ENCODE peak calls at places on chromosomes 7 and 10, in nine cellular contexts. G, C, Y, X, H, P, J, R and U are unnamed samples.
A peak's percentile ranks its signal among the peaks of the same experiment; 100 is the strongest.

GRCh38 chr7:92720604-92721350 is 115.6 kb downstream of the CDK6 start:
- DNase-seq in G (no peak), C (no peak), Y (no peak), X (no peak), H (no peak), P (no peak), J (no peak), R (no peak), U (no peak)

GRCh38 chr10:76112826-76113150 is 681.4 kb downstream of the LRMDA start:
- DNase-seq in G (no peak), C (no peak), Y (no peak), X (no peak), H (no peak), P (no peak), J (no peak), R (no peak), U (no peak)

GRCh38 chr10:92844746-92845145 is 3.6 kb upstream of the EXOC6 start:
- DNase-seq in G (no peak), C (peak; percentile 25), Y (no peak), X (no peak), H (no peak), P (no peak), J (no peak), R (no peak), U (peak; percentile 38)

GRCh38 chr7:12436126-12436525 is 32.5 kb upstream of the VWDE start:
- DNase-seq in G (no peak), C (no peak), Y (no peak), X (no peak), H (no peak), P (no peak), J (no peak), R (no peak), U (peak; percentile 53)

GRCh38 chr7:91826377-91826776 is 54.1 kb downstream of the MTERF1 start:
- DNase-seq in G (no peak), C (peak; percentile 5), Y (no peak), X (no peak), H (no peak), P (no peak), J (peak; percentile 22), R (no peak), U (no peak)

GRCh38 chr10:110324201-110324804 is 19.6 kb upstream of the SMNDC1 start:
- DNase-seq in G (no peak), C (peak; percentile 48), Y (no peak), X (no peak), H (no peak), P (no peak), J (no peak), R (no peak), U (no peak)

GRCh38 chr7:39084344-39084743 is 106.6 kb downstream of the POU6F2 start:
- DNase-seq in G (no peak), C (no peak), Y (no peak), X (no peak), H (no peak), P (no peak), J (no peak), R (no peak), U (no peak)

GRCh38 chr7:37921340-37921805 is 933 bp downstream of the EPDR1 start:
- DNase-seq in G (no peak), C (no peak), Y (peak; percentile 28), X (no peak), H (no peak), P (peak; percentile 68), J (no peak), R (no peak), U (peak; percentile 87)

GRCh38 chr7:151890355-151891004 is 13.6 kb upstream of the PRKAG2 start:
- DNase-seq in G (no peak), C (no peak), Y (no peak), X (no peak), H (no peak), P (no peak), J (no peak), R (no peak), U (peak; percentile 71)

GRCh38 chr7:151498495-151498894 is 21.2 kb downstream of the RHEB start:
- DNase-seq in G (no peak), C (no peak), Y (no peak), X (no peak), H (no peak), P (no peak), J (no peak), R (no peak), U (no peak)

GRCh38 chr7:30740417-30741181 is 11.3 kb upstream of the INMT start:
- DNase-seq in G (peak; percentile 82), C (peak; percentile 55), Y (peak; percentile 69), X (peak; percentile 83), H (peak; percentile 58), P (peak; percentile 89), J (peak; percentile 23), R (peak; percentile 96), U (peak; percentile 73)

GRCh38 chr7:123557016-123557630 is 495 bp downstream of the NDUFA5 start:
- DNase-seq in G (no peak), C (peak; percentile 10), Y (no peak), X (no peak), H (no peak), P (no peak), J (no peak), R (no peak), U (peak; percentile 35)

GRCh38 chr7:123562121-123562520 is 4.5 kb upstream of the NDUFA5 start:
- DNase-seq in G (no peak), C (no peak), Y (no peak), X (no peak), H (no peak), P (no peak), J (no peak), R (no peak), U (no peak)

GRCh38 chr7:123555484-123555883 is 2.1 kb downstream of the NDUFA5 start:
- DNase-seq in G (no peak), C (no peak), Y (no peak), X (no peak), H (no peak), P (no peak), J (no peak), R (no peak), U (no peak)

GRCh38 chr7:123558506-123558874 is 872 bp upstream of the NDUFA5 start:
- DNase-seq in G (no peak), C (no peak), Y (no peak), X (no peak), H (no peak), P (no peak), J (no peak), R (no peak), U (no peak)

GRCh38 chr7:123557631-123558505 is at the start of gene NDUFA5:
- DNase-seq in G (peak; percentile 97), C (peak; percentile 99), Y (peak; percentile 99), X (peak; percentile 99), H (peak; percentile 99), P (peak; percentile 96), J (peak; percentile 97), R (peak; percentile 88), U (peak; percentile 99)
- TF ChIP-seq POLR2A in G (peak; percentile 51), C (peak; percentile 64), Y (peak; percentile 72), X (peak; percentile 54), H (peak; percentile 76), P (peak; percentile 65), J (peak; percentile 75), R (peak; percentile 54), U (peak; percentile 85)

GRCh38 chr7:47394216-47394615 is 187.7 kb downstream of the TNS3 start:
- DNase-seq in G (peak; percentile 20), C (no peak), Y (no peak), X (peak; percentile 35), H (no peak), P (no peak), J (no peak), R (no peak), U (no peak)
- H3K4me3 ChIP-seq in G (no peak overlapping the region), C (no peak overlapping the region), Y (no peak overlapping the region), X (no peak overlapping the region), H (no peak overlapping the region), P (no peak overlapping the region), J (no peak overlapping the region), R (no peak overlapping the region), U (no peak overlapping the region)

GRCh38 chr7:43628431-43628830 is 45.5 kb downstream of the STK17A start:
- DNase-seq in G (no peak), C (no peak), Y (no peak), X (no peak), H (peak; percentile 16), P (no peak), J (no peak), R (no peak), U (no peak)

GRCh38 chr7:43626695-43627094 is 43.8 kb downstream of the STK17A start:
- DNase-seq in G (no peak), C (no peak), Y (no peak), X (no peak), H (no peak), P (no peak), J (no peak), R (no peak), U (no peak)

GRCh38 chr7:43631559-43631958 is 48.7 kb downstream of the STK17A start:
- DNase-seq in G (no peak), C (no peak), Y (no peak), X (no peak), H (no peak), P (no peak), J (no peak), R (no peak), U (no peak)

GRCh38 chr7:43630466-43630865 is 47.6 kb downstream of the STK17A start:
- DNase-seq in G (no peak), C (no peak), Y (no peak), X (no peak), H (no peak), P (no peak), J (no peak), R (no peak), U (peak; percentile 18)

DNA sequence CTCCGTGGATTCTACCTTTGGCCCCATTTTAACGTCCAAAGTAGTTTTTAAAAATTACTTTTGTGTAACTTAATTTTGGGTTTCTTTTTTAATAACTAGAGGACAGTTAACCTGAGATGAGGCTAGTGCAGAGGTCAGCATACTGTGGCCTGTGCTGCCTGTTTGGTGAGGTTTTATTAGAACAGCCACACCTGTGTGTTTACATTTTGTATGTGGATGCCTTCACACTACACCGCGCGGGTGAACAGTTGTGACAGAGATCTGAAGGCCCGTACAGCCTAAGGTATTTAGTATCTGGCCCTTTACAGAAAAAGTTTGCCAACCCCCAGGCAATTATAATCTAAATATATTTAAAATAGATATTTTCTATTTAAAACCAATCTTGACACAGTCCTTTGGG is 46.9 kb downstream of the STK17A start:
- DNase-seq in G (no peak), C (no peak), Y (no peak), X (no peak), H (no peak), P (no peak), J (no peak), R (no peak), U (no peak)
- TF ChIP-seq POLR2A in G (no peak), C (no peak), Y (no peak), X (no peak), H (no peak), P (no peak), J (no peak), R (no peak), U (no peak)

DNA sequence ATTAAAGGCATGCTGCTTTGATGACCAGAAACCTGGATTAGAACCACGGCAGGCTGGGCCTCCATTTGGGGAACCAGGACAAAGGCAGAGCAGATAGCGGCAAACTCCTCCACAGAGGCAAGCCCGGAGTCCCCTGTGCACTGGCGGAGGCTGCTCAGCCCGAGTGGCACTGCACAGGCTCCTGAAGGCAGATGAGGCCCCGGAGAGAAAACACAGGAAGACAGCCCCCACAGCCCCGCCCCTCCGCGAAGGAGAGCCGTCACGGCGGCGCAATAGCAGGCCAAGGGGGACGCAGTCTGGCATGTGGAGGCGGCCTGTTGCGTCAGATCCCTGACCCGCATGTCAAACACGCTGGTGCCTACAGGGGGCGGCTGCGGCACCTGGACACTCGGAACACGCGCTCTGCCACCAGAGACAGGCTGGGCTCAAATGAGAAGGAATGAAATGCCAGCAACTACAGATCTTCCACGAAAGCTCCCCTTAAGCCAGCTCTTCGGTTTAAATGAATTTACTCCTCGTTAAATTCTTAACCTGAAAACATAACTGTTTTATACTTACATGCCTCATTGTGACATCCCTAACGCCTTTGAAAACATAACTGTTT is 128.5 kb downstream of the MAD1L1 start:
- DNase-seq in G (peak; percentile 67), C (peak; percentile 93), Y (peak; percentile 89), X (peak; percentile 97), H (peak; percentile 87), P (peak; percentile 96), J (peak; percentile 67), R (peak; percentile 91), U (peak; percentile 99)
- H3K4me3 ChIP-seq in G (peak overlapping the region; percentile 16), C (no peak overlapping the region), Y (peak overlapping the region; percentile 2), X (peak overlapping the region; percentile 23), H (no peak overlapping the region), P (peak overlapping the region; percentile 10), J (no peak overlapping the region), R (no peak overlapping the region), U (peak overlapping the region; percentile 41)